ENCODE peak calls at places on chromosomes 16 and 17, in nine cellular contexts. X is K562, U is ovary, S is right lobe of liver, A is uterus, Y is esophagus squamous epithelium, L is lower leg skin, P is Peyer's patch, Z is heart left ventricle. E is an unnamed sample.
A peak's percentile ranks its signal among the peaks of the same experiment; 100 is the strongest.

GRCh38 chr17:14833201-14833773 is 431.8 kb downstream of the PMP22 start:
- DNase-seq in L (no peak), Y (no peak), P (no peak), S (no peak), Z (no peak), U (no peak), X (no peak), A (no peak), E (no peak)

GRCh38 chr16:85898521-85899442 is at the start of gene IRF8:
- DNase-seq in A (peak; percentile 35), L (peak; percentile 88), S (peak; percentile 93), Z (peak; percentile 75), Y (no peak), X (no peak), U (peak; percentile 75), P (peak; percentile 89), E (peak; percentile 74)

GRCh38 chr16:57976331-57976796 is 5.4 kb upstream of the CNGB1 start:
- DNase-seq in S (peak; percentile 13), U (no peak), Y (no peak), Z (peak; percentile 33), P (no peak), A (no peak), X (peak; percentile 96), L (no peak), E (peak; percentile 28)

GRCh38 chr16:82995927-82996441 is 369.2 kb downstream of the CDH13 start:
- DNase-seq in A (peak; percentile 12), Z (no peak), Y (no peak), U (no peak), X (no peak), S (no peak), P (no peak), L (no peak), E (no peak)

GRCh38 chr17:50346313-50347086 is 574 bp downstream of the XYLT2 start:
- DNase-seq in Y (no peak), A (peak; percentile 50), Z (peak; percentile 53), U (peak; percentile 74), L (peak; percentile 90), X (peak; percentile 56), S (no peak), P (peak; percentile 46), E (peak; percentile 65)

GRCh38 chr16:72500545-72500944 is 328.6 kb upstream of the PMFBP1 start:
- DNase-seq in P (no peak), Z (no peak), A (no peak), U (no peak), L (no peak), X (no peak), S (no peak), Y (no peak), E (no peak)

GRCh38 chr16:27235938-27236245 is 32.6 kb downstream of the KDM8 start:
- DNase-seq in Z (no peak), X (no peak), Y (no peak), A (no peak), U (no peak), P (no peak), L (no peak), S (no peak), E (no peak)

GRCh38 chr16:87318158-87318644 is 1.0 kb upstream of the C16orf95 start:
- DNase-seq in A (no peak), Z (no peak), U (peak; percentile 30), P (no peak), X (peak; percentile 30), Y (no peak), S (peak; percentile 60), L (peak; percentile 82), E (no peak)

GRCh38 chr17:30964878-30965277 is 6.0 kb upstream of the RNF135 start:
- DNase-seq in A (no peak), P (no peak), Z (no peak), U (no peak), Y (no peak), S (no peak), X (no peak), L (peak; percentile 32), E (no peak)

GRCh38 chr17:76437467-76438402 is 15.2 kb downstream of the UBE2O start:
- DNase-seq in Y (no peak), A (no peak), S (no peak), U (no peak), L (no peak), Z (no peak), X (no peak), P (no peak), E (no peak)

GRCh38 chr17:57697891-57698708 is 47.0 kb downstream of the CCDC182 start:
- DNase-seq in L (no peak), S (no peak), U (no peak), Z (no peak), P (no peak), X (no peak), A (no peak), Y (no peak), E (no peak)

GRCh38 chr17:68080411-68081150 is 45.0 kb downstream of the KPNA2 start:
- DNase-seq in Y (no peak), X (no peak), Z (no peak), U (no peak), L (no peak), P (no peak), A (no peak), S (no peak), E (no peak)

GRCh38 chr16:70638814-70639792 is 7.3 kb upstream of the IL34 start:
- DNase-seq in L (no peak), X (no peak), Y (no peak), U (no peak), Z (no peak), S (no peak), A (peak; percentile 49), P (no peak), E (peak; percentile 29)

GRCh38 chr16:28839899-28840298 is 6.2 kb downstream of the TUFM start:
- DNase-seq in Y (no peak), L (no peak), S (no peak), Z (no peak), A (no peak), P (no peak), U (no peak), X (no peak), E (no peak)

GRCh38 chr17:11996722-11997146 is 541 bp downstream of the ZNF18 start:
- DNase-seq in U (no peak), S (no peak), L (no peak), Y (peak; percentile 35), P (peak; percentile 65), A (no peak), X (no peak), Z (no peak), E (peak; percentile 21)

GRCh38 chr17:17670701-17671319 is 10.4 kb upstream of the RAI1 start:
- DNase-seq in P (no peak), X (no peak), A (no peak), U (no peak), Z (no peak), Y (no peak), S (no peak), L (no peak), E (no peak)
- TF ChIP-seq POLR2A in P (no peak), X (no peak), A (no peak), U (no peak), Z (no peak), Y (no peak), S (no peak), L (no peak), E (no peak)

GRCh38 chr16:1325673-1326371 is 7.6 kb upstream of the BAIAP3 start:
- DNase-seq in P (no peak), Y (no peak), L (no peak), A (no peak), X (no peak), Z (no peak), S (no peak), U (no peak), E (no peak)
- TF ChIP-seq POLR2A in P (no peak), Y (no peak), L (no peak), A (no peak), X (peak; percentile 64), Z (no peak), S (no peak), U (no peak), E (no peak)

GRCh38 chr16:30398660-30399434 is 3.6 kb downstream of the ZNF48 start:
- DNase-seq in L (no peak), A (peak; percentile 22), Y (no peak), U (no peak), Z (no peak), X (no peak), S (no peak), P (no peak), E (no peak)

GRCh38 chr16:30395992-30396560 is 856 bp downstream of the ZNF48 start:
- DNase-seq in Y (no peak), U (no peak), Z (no peak), X (peak; percentile 62), S (no peak), P (no peak), A (no peak), L (no peak), E (no peak)

GRCh38 chr16:30397776-30398659 is 2.8 kb downstream of the ZNF48 start:
- DNase-seq in L (no peak), Y (no peak), P (no peak), X (no peak), S (no peak), A (peak; percentile 25), Z (no peak), U (peak; percentile 46), E (no peak)

GRCh38 chr16:30395155-30395991 is at the start of gene ZNF48:
- DNase-seq in P (peak; percentile 77), S (peak; percentile 92), L (peak; percentile 93), Z (peak; percentile 94), A (peak; percentile 86), X (peak; percentile 82), Y (no peak), U (peak; percentile 86), E (peak; percentile 88)

DNA sequence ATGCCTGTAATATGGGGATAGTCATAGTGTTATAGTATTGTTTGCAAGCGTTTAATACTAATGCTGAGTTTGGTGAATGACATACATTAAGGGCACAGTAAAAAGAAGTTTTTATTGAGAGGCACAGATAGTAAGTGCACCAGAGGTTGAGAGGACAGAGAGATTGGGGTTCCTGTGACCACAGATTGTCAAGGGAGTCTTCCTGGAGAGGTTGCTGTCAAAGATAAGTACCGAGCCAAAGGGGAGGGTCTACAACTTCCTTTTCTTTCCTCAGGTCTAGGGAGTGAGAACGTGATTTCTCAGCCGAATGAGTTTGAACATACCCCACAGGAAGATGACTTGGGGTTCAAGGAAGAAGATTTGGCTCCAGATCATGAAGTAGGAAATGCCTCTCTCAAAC is 1.8 kb downstream of the ZNF48 start:
- DNase-seq in U (no peak), X (no peak), P (no peak), Z (no peak), S (no peak), A (no peak), Y (no peak), L (no peak), E (no peak)
- TF ChIP-seq POLR2A in U (no peak), X (no peak), P (no peak), Z (no peak), S (no peak), A (no peak), Y (no peak), L (no peak), E (no peak)

GRCh38 chr17:78741644-78742284 is 40.3 kb downstream of the CYTH1 start:
- DNase-seq in X (no peak), L (no peak), Z (no peak), U (no peak), A (no peak), P (no peak), Y (no peak), S (no peak), E (no peak)
- TF ChIP-seq POLR2A in X (no peak), L (no peak), Z (no peak), U (no peak), A (no peak), P (no peak), Y (no peak), S (no peak), E (no peak)

E was measured in thyroid gland.